ENCODE peak calls at places on chromosomes 6 and 20, in four cellular contexts. T is AG04450; Z is neuronal stem cell; M is stimulated activated CD4-positive, alpha-beta T cell treated with anti-CD3 and anti-CD28 coated beads, Interleukin-1b, Interleukin-23, amount 100 ng/mL, for 4 hours. C is an unnamed sample.

GRCh38 chr6:122798099-122798641 is 9.1 kb downstream of the SMPDL3A start:
- DNase-seq in Z (no peak), T (no peak), M (no peak), C (no peak)

GRCh38 chr6:170522565-170523183 is 30.4 kb downstream of the PSMB1 start:
- DNase-seq in T (no peak), M (no peak), Z (peak), C (no peak)

GRCh38 chr6:3509326-3509725 is 52.5 kb upstream of the SLC22A23 start:
- DNase-seq in T (no peak), M (no peak), Z (no peak), C (no peak)

GRCh38 chr6:167255918-167256553 is 35.1 kb upstream of the UNC93A start:
- DNase-seq in T (no peak), Z (no peak), M (no peak), C (no peak)

GRCh38 chr6:137820952-137821351 is 46.1 kb upstream of the TNFAIP3 start:
- DNase-seq in T (no peak), Z (no peak), M (no peak), C (no peak)

GRCh38 chr6:163469459-163469858 is 54.9 kb downstream of the QKI start:
- DNase-seq in M (no peak), Z (no peak), T (no peak), C (no peak)

GRCh38 chr20:59149678-59150504 is 13.7 kb upstream of the ZNF831 start:
- DNase-seq in Z (no peak), T (no peak), M (no peak), C (no peak)

GRCh38 chr20:29874476-29875202 is 1382.8 kb upstream of the DEFB115 start:
- DNase-seq in T (no peak), M (no peak), Z (no peak), C (no peak)

GRCh38 chr20:25281541-25281991 is 33.7 kb downstream of the PYGB start:
- DNase-seq in Z (no peak), M (no peak), T (no peak), C (no peak)

GRCh38 chr6:147205690-147206600 is 1.7 kb downstream of the STXBP5 start:
- DNase-seq in T (no peak), Z (no peak), M (no peak), C (no peak)

GRCh38 chr6:163531122-163531521 is 116.6 kb downstream of the QKI start:
- DNase-seq in M (no peak), Z (no peak), T (no peak), C (no peak)

GRCh38 chr6:7254980-7255825 is 57.8 kb downstream of the SSR1 start:
- DNase-seq in M (no peak), T (no peak), Z (no peak), C (no peak)

GRCh38 chr6:137852346-137852745 is 14.7 kb upstream of the TNFAIP3 start:
- DNase-seq in M (no peak), Z (no peak), T (no peak), C (no peak)

GRCh38 chr20:36645998-36646397 is at the start of gene SLA2:
- DNase-seq in Z (no peak), M (peak), T (no peak), C (no peak)

GRCh38 chr6:15518057-15518456 is 144.8 kb downstream of the DTNBP1 start:
- DNase-seq in M (no peak), T (no peak), Z (no peak), C (no peak)

GRCh38 chr6:122407712-122408111 is 8.3 kb downstream of the HSF2 start:
- DNase-seq in M (no peak), Z (no peak), T (no peak), C (no peak)

GRCh38 chr20:41436679-41437078 is 70.1 kb upstream of the EMILIN3 start:
- DNase-seq in Z (no peak), M (no peak), T (peak), C (no peak)

GRCh38 chr6:11430036-11430435 is 107.5 kb upstream of the TMEM170B start:
- DNase-seq in Z (no peak), T (no peak), M (no peak), C (no peak)

GRCh38 chr20:22098451-22098850 is 393.0 kb downstream of the PAX1 start:
- DNase-seq in T (no peak), Z (no peak), M (no peak), C (no peak)

GRCh38 chr6:52636830-52637229 is 34.1 kb upstream of the TMEM14A start:
- DNase-seq in Z (no peak), M (no peak), T (no peak), C (no peak)

GRCh38 chr6:116355796-116356195 is 15.0 kb upstream of the DSE start:
- DNase-seq in Z (no peak), T (no peak), M (no peak), C (no peak)

GRCh38 chr20:37263686-37264085 is 2.1 kb upstream of the GHRH start:
- DNase-seq in T (no peak), M (no peak), Z (no peak), C (no peak)

GRCh38 chr6:53302678-53303360 is 45.9 kb downstream of the ELOVL5 start:
- DNase-seq in T (no peak), M (no peak), Z (no peak), C (no peak)

GRCh38 chr6:28161410-28162079 is 19.9 kb downstream of the ZKSCAN8 start:
- DNase-seq in M (peak), Z (peak), T (peak), C (peak)

GRCh38 chr20:30506100-30506499 is 751.4 kb upstream of the DEFB115 start:
- DNase-seq in Z (no peak), M (no peak), T (no peak), C (no peak)

GRCh38 chr20:46261456-46262253 is 46.6 kb downstream of the CDH22 start:
- DNase-seq in T (no peak), M (no peak), Z (no peak), C (no peak)

GRCh38 chr20:12956303-12956702 is 52.5 kb upstream of the SPTLC3 start:
- DNase-seq in M (no peak), T (no peak), Z (no peak), C (no peak)

GRCh38 chr6:26739811-26740210 is 80.3 kb upstream of the ZNF322 start:
- DNase-seq in Z (no peak), T (no peak), M (no peak), C (no peak)

GRCh38 chr6:83741089-83741488 is 32.2 kb upstream of the SNAP91 start:
- DNase-seq in T (no peak), Z (no peak), M (no peak), C (no peak)

GRCh38 chr6:134187751-134188150 is 130.2 kb downstream of the SGK1 start:
- DNase-seq in T (no peak), M (no peak), Z (no peak), C (no peak)

GRCh38 chr20:37714973-37715657 is 21.3 kb downstream of the CTNNBL1 start:
- DNase-seq in Z (no peak), M (no peak), T (no peak), C (no peak)

GRCh38 chr20:50578061-50578777 is 68.0 kb downstream of the PTPN1 start:
- DNase-seq in M (no peak), Z (no peak), T (no peak), C (no peak)